ENCODE peak calls at places on chromosomes 7 and 10, in four cellular contexts. V is mammary epithelial cell, Y is cardiac muscle cell, O is H9. N is an unnamed sample.

GRCh38 chr7:35780070-35780469 is 20.8 kb upstream of the SEPTIN7 start:
- DNase-seq in V (peak; percentile 20), Y (no peak), O (no peak), N (no peak)

GRCh38 chr7:134996097-134996550 is 9.8 kb downstream of the AGBL3 start:
- DNase-seq in V (no peak), Y (peak; percentile 38), O (no peak), N (no peak)

GRCh38 chr7:84196007-84196551 is 1.5 kb upstream of the SEMA3A start:
- DNase-seq in V (no peak), Y (peak; percentile 66), O (peak; percentile 33), N (no peak)

GRCh38 chr7:36602975-36603887 is 121.1 kb downstream of the AOAH start:
- DNase-seq in V (no peak), Y (no peak), O (no peak), N (no peak)

GRCh38 chr10:132393695-132394181 is 3.3 kb upstream of the PWWP2B start:
- DNase-seq in V (no peak), Y (no peak), O (no peak), N (no peak)

GRCh38 chr10:56722912-56723311 is 361.9 kb upstream of the ZWINT start:
- DNase-seq in V (no peak), Y (no peak), O (no peak), N (no peak)

GRCh38 chr10:71025535-71025934 is 137.2 kb upstream of the PCBD1 start:
- DNase-seq in V (peak; percentile 56), Y (no peak), O (peak; percentile 65), N (no peak)

GRCh38 chr7:96088579-96088978 is 233.3 kb downstream of the SLC25A13 start:
- DNase-seq in V (peak; percentile 36), Y (no peak), O (no peak), N (no peak)

GRCh38 chr7:83649701-83650100 is 762 bp upstream of the SEMA3E start:
- DNase-seq in V (no peak), Y (no peak), O (no peak), N (no peak)

GRCh38 chr10:96407560-96408069 is 48.8 kb upstream of the OPALIN start:
- DNase-seq in V (no peak), Y (no peak), O (peak; percentile 3), N (no peak)

GRCh38 chr10:96410296-96410695 is 51.5 kb upstream of the OPALIN start:
- DNase-seq in V (no peak), Y (no peak), O (no peak), N (no peak)

GRCh38 chr10:96402417-96403305 is 43.9 kb upstream of the OPALIN start:
- DNase-seq in V (no peak), Y (no peak), O (peak; percentile 50), N (no peak)

GRCh38 chr10:96401036-96401435 is 42.2 kb upstream of the OPALIN start:
- DNase-seq in V (no peak), Y (no peak), O (no peak), N (no peak)

GRCh38 chr10:96406091-96406490 is 47.3 kb upstream of the OPALIN start:
- DNase-seq in V (no peak), Y (no peak), O (peak; percentile 20), N (no peak)
- TF ChIP-seq CTCF in V (no peak), Y (no peak), O (no peak), N (no peak)

GRCh38 chr10:62080905-62081304 is 179.4 kb downstream of the ARID5B start:
- DNase-seq in V (no peak), Y (no peak), O (no peak), N (no peak)
- TF ChIP-seq CTCF in V (no peak), Y (no peak), O (no peak), N (no peak)

GRCh38 chr10:73167557-73168485 is at the start of the genes ECD and FAM149B1:
- DNase-seq in V (peak; percentile 96), Y (peak; percentile 96), O (peak; percentile 96), N (peak; percentile 92)
- TF ChIP-seq CTCF in V (peak; percentile 19), Y (no peak), O (peak; percentile 51), N (no peak)

DNA sequence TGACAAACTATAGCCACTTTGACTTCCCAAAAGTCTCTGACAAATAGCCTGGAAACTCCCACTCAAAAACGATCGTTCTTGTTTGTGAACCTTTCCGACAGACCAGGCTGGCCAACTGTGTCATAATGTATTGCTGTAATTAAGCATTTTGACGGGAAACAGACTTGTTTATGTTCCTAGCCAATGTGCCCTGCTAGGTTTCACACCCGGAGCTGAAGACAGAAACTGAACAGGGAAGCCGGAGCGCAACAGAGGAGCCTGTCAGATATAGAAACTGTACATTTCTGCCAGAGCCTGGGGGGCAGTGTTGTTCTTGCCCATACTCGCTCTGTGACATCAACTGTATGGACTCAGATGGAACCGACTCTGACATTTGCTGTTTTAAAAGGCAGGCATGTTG is 55.3 kb upstream of the C7orf33 start:
- DNase-seq in V (peak; percentile 60), Y (peak; percentile 52), O (no peak), N (no peak)
- TF ChIP-seq CTCF in V (peak; percentile 21), Y (peak; percentile 21), O (no peak), N (no peak)

GRCh38 chr7:150379590-150380379 is 655 bp downstream of the ZNF775 start:
- DNase-seq in V (peak; percentile 21), Y (no peak), O (no peak), N (no peak)

GRCh38 chr7:150376560-150376959 is 2.6 kb upstream of the ZNF775 start:
- DNase-seq in V (no peak), Y (no peak), O (no peak), N (no peak)

GRCh38 chr7:150378853-150379589 is at the start of gene ZNF775:
- DNase-seq in V (peak; percentile 91), Y (peak; percentile 96), O (peak; percentile 97), N (peak; percentile 92)

GRCh38 chr7:150377116-150377979 is 1.8 kb upstream of the ZNF775 start:
- DNase-seq in V (no peak), Y (no peak), O (no peak), N (no peak)

DNA sequence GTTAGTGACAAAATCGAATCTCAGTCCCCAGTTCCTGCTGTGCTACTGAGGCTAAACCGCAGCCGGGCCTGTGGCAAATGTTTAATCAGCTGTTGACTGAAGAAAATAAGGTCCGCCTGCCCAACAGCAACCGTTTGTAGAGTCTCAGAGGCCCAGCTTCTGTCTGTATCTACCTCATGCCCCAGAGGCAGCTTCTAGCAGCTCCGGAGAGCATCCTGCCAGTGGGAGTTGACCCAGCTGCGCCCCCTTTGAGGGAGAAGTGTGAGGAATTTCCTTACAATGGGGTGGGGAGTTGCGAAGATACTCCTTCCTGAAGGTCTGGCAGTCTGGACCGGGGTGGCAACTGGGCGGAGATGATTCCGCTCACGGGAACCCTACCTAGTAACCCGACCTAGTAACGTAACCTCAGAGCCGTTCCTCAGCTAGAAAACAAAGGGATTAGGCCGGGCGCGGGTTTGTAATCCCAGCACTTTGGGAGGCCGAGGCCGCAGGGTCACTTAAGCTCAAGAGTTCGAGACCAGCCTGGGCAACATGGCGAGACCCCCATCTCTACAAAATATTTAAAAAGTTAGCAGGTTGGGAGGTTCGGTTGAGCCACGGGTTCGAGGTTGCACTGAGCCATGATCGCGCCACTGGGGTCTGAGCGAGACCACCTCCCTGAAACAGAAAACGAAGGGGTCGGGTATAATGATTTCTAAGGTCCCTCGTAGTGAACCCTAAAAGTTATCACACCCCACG is 846 bp upstream of the ZNF775 start:
- DNase-seq in V (no peak), Y (peak; percentile 86), O (peak; percentile 96), N (no peak)
- TF ChIP-seq CTCF in V (no peak), Y (peak; percentile 43), O (peak; percentile 59), N (no peak)

GRCh38 chr7:142420554-142421362 is 162.9 kb upstream of the PRSS58 start:
- DNase-seq in V (peak; percentile 14), Y (peak; percentile 30), O (peak; percentile 40), N (no peak)
- TF ChIP-seq CTCF in V (no peak), Y (peak; percentile 43), O (peak; percentile 47), N (no peak)

DNA sequence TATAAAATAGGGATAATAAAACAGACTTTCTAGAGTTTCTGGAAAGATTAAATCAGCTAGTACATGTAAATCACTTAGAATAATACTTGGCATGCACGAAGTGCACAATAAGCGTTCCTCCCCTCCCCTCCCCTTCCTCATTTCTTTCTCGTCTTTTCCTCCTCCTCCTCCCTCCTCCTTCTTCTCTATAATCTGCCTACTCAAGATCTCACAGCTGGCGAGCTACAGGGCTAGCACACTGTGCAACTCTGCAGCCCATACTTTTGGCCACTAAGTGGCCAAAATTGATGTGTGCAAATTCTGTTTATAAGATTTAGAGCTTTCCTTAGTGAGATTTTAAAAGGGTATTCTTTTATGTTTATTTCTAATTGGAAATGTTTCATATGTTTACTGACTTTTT is 565.3 kb downstream of the PHTF2 start:
- DNase-seq in V (no peak), Y (no peak), O (no peak), N (no peak)
- TF ChIP-seq CTCF in V (no peak), Y (no peak), O (no peak), N (no peak)

DNA sequence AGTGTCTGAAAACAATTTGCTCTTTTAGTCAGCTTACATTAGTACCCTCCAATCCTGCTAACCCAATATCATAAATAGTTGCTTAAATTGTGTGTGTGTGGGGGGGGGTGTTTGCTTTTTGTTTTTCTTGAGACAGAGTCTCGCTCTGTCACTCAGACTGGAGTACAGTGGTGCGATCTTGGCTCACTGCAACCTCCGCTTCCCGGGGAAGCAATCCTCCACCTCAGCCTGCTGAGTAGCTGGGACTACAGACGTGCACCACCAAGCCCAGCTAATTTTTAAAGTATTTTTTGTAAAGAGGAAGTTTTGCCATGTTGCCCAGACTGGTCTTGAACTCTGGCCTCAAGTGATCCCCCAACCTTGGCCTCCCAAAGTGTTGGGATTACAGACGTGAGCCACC is 73.5 kb upstream of the PDLIM1 start:
- DNase-seq in V (no peak), Y (no peak), O (no peak), N (no peak)
- TF ChIP-seq CTCF in V (no peak), Y (no peak), O (no peak), N (no peak)

GRCh38 chr10:123284022-123284421 is 129.8 kb downstream of the BUB3 start:
- DNase-seq in V (peak; percentile 37), Y (no peak), O (no peak), N (no peak)
- TF ChIP-seq CTCF in V (peak; percentile 49), Y (no peak), O (peak; percentile 48), N (no peak)